ENCODE peak calls at places on chromosomes 2 and 18, in nine cellular contexts. Q is fibroblast of lung, Y is C1 segment of cervical spinal cord, W is choroid plexus epithelial cell, G is HT-29, F is PC-3, O is mesothelial cell of epicardium, N is SK-N-SH, L is psoas muscle. K is an unnamed sample.

GRCh38 chr2:232632904-232633412 is 446 bp upstream of the EFHD1 start:
- DNase-seq in W (peak), F (peak), G (no peak), O (no peak), Q (peak), Y (peak), N (no peak), L (peak), K (peak)

GRCh38 chr2:17830053-17831034 is 14.1 kb downstream of the MSGN1 start:
- DNase-seq in L (peak), G (peak), W (peak), O (peak), Y (peak), F (peak), Q (peak), N (peak), K (peak)

GRCh38 chr18:7579176-7579922 is 12.2 kb downstream of the PTPRM start:
- DNase-seq in F (no peak), L (no peak), G (no peak), N (no peak), Q (no peak), Y (no peak), O (no peak), W (peak), K (no peak)

GRCh38 chr2:28753043-28753683 is 1.5 kb downstream of the PPP1CB start:
- DNase-seq in L (peak), Q (peak), Y (no peak), N (peak), G (peak), F (peak), O (no peak), W (peak), K (peak)

GRCh38 chr2:181430406-181431199 is 26.6 kb upstream of the ITGA4 start:
- DNase-seq in L (no peak), Y (no peak), F (peak), N (no peak), G (peak), Q (peak), O (no peak), W (peak), K (no peak)

GRCh38 chr18:22625406-22625805 is 207.7 kb upstream of the CTAGE1 start:
- DNase-seq in Q (no peak), O (no peak), Y (no peak), L (no peak), W (no peak), N (no peak), G (no peak), F (no peak), K (no peak)

GRCh38 chr2:230174466-230174865 is 45.3 kb downstream of the SP110 start:
- DNase-seq in W (no peak), Q (no peak), F (no peak), L (no peak), N (no peak), G (no peak), Y (no peak), O (no peak), K (no peak)

GRCh38 chr2:183665976-183666375 is 541.7 kb downstream of the NUP35 start:
- DNase-seq in W (peak), F (peak), G (no peak), Y (no peak), N (no peak), O (no peak), L (no peak), Q (peak), K (no peak)

GRCh38 chr18:14969507-14969906 is 221.5 kb downstream of the ANKRD30B start:
- DNase-seq in O (no peak), W (no peak), N (no peak), G (no peak), L (no peak), Y (no peak), Q (no peak), F (no peak), K (no peak)

GRCh38 chr2:71655498-71655897 is 202.1 kb downstream of the DYSF start:
- DNase-seq in Q (no peak), L (no peak), Y (no peak), G (no peak), O (no peak), F (no peak), W (no peak), N (no peak), K (no peak)

GRCh38 chr2:124333789-124334188 is 308.7 kb downstream of the CNTNAP5 start:
- DNase-seq in N (no peak), W (no peak), G (no peak), Y (no peak), L (no peak), Q (no peak), F (no peak), O (no peak), K (no peak)

GRCh38 chr2:231996797-231997555 is 35.5 kb downstream of the DIS3L2 start:
- DNase-seq in L (no peak), F (no peak), W (no peak), G (no peak), Q (no peak), N (no peak), O (no peak), Y (no peak), K (no peak)